ENCODE peak calls at places on chromosomes 2 and 18, in ten cellular contexts. Q, K, Y, T, M, W, E, F, C and I are unnamed samples.

GRCh38 chr2:68193774-68194372 is 36.2 kb downstream of the PNO1 start:
- DNase-seq in Q (no peak), K (no peak), Y (no peak), T (no peak), M (peak; percentile 25), W (no peak), E (no peak), F (no peak), C (peak; percentile 34), I (no peak)

GRCh38 chr18:2515408-2515807 is 55.9 kb downstream of the METTL4 start:
- DNase-seq in Q (peak; percentile 21), K (no peak), Y (no peak), T (no peak), M (peak; percentile 31), W (no peak), E (no peak), F (no peak), C (peak; percentile 72), I (no peak)

GRCh38 chr18:9563326-9563725 is 51.0 kb downstream of the PPP4R1 start:
- DNase-seq in Q (no peak), K (no peak), Y (no peak), T (no peak), M (no peak), W (no peak), E (no peak), F (no peak), C (no peak), I (no peak)

GRCh38 chr2:198304859-198305258 is 500.5 kb downstream of the PLCL1 start:
- DNase-seq in Q (no peak), K (no peak), Y (no peak), T (no peak), M (no peak), W (no peak), E (no peak), F (no peak), C (no peak), I (no peak)

GRCh38 chr2:50951416-50951815 is 80.5 kb downstream of the NRXN1 start:
- DNase-seq in Q (no peak), K (no peak), Y (no peak), T (no peak), M (no peak), W (no peak), E (no peak), F (no peak), C (peak; percentile 34), I (no peak)

GRCh38 chr2:12863937-12864336 is 147.2 kb downstream of the TRIB2 start:
- DNase-seq in Q (no peak), K (no peak), Y (no peak), T (no peak), M (no peak), W (no peak), E (no peak), F (no peak), C (no peak), I (no peak)

GRCh38 chr2:109609352-109610024 is 4.3 kb downstream of the SEPTIN10 start:
- DNase-seq in Q (peak; percentile 62), K (no peak), Y (no peak), T (no peak), M (peak; percentile 40), W (no peak), E (no peak), F (no peak), C (peak; percentile 70), I (peak; percentile 5)

GRCh38 chr18:38648184-38648583 is 1082.6 kb upstream of the CELF4 start:
- DNase-seq in Q (no peak), K (no peak), Y (no peak), T (no peak), M (no peak), W (no peak), E (no peak), F (no peak), C (no peak), I (no peak)

GRCh38 chr2:74715880-74716279 is 61.8 kb downstream of the SEMA4F start:
- DNase-seq in Q (no peak), K (no peak), Y (no peak), T (no peak), M (no peak), W (no peak), E (no peak), F (no peak), C (no peak), I (no peak)

GRCh38 chr2:215413974-215414373 is 21.9 kb downstream of the FN1 start:
- DNase-seq in Q (no peak), K (no peak), Y (no peak), T (no peak), M (no peak), W (no peak), E (no peak), F (no peak), C (no peak), I (no peak)

GRCh38 chr2:74922592-74923227 is 35.7 kb upstream of the POLE4 start:
- DNase-seq in Q (no peak), K (no peak), Y (no peak), T (no peak), M (no peak), W (no peak), E (no peak), F (no peak), C (peak; percentile 76), I (no peak)

GRCh38 chr18:80108739-80109675 is at the start of gene ADNP2:
- DNase-seq in Q (peak; percentile 97), K (peak; percentile 59), Y (peak; percentile 72), T (peak; percentile 77), M (peak; percentile 97), W (peak; percentile 92), E (peak; percentile 92), F (peak; percentile 94), C (peak; percentile 94), I (peak; percentile 89)

GRCh38 chr2:190574169-190574568 is 39.6 kb upstream of the NEMP2 start:
- DNase-seq in Q (no peak), K (no peak), Y (no peak), T (no peak), M (peak; percentile 56), W (no peak), E (no peak), F (no peak), C (peak; percentile 50), I (no peak)

GRCh38 chr2:130898553-130898952 is 61.8 kb downstream of the ARHGEF4 start:
- DNase-seq in Q (no peak), K (no peak), Y (no peak), T (no peak), M (no peak), W (no peak), E (no peak), F (no peak), C (no peak), I (no peak)

GRCh38 chr18:79727211-79727610 is 47.6 kb downstream of the CTDP1 start:
- DNase-seq in Q (no peak), K (no peak), Y (no peak), T (no peak), M (no peak), W (no peak), E (no peak), F (no peak), C (no peak), I (no peak)

GRCh38 chr2:72914226-72915075 is 2.9 kb upstream of the EMX1 start:
- DNase-seq in Q (no peak), K (no peak), Y (no peak), T (no peak), M (no peak), W (peak; percentile 61), E (peak; percentile 51), F (no peak), C (no peak), I (no peak)

GRCh38 chr2:230925443-230925878 is 419 bp upstream of the GPR55 start:
- DNase-seq in Q (no peak), K (no peak), Y (no peak), T (no peak), M (no peak), W (no peak), E (peak; percentile 41), F (no peak), C (no peak), I (no peak)

GRCh38 chr2:146370821-146371220 is 1474.0 kb upstream of the ACVR2A start:
- DNase-seq in Q (no peak), K (no peak), Y (no peak), T (no peak), M (peak; percentile 1), W (no peak), E (no peak), F (no peak), C (no peak), I (no peak)

GRCh38 chr2:226799976-226800940 is 638 bp upstream of the IRS1 start:
- DNase-seq in Q (no peak), K (peak; percentile 20), Y (no peak), T (peak; percentile 69), M (peak; percentile 75), W (peak; percentile 30), E (peak; percentile 71), F (peak; percentile 30), C (no peak), I (no peak)

GRCh38 chr2:239223330-239224248 is 177.2 kb downstream of the HDAC4 start:
- DNase-seq in Q (no peak), K (peak; percentile 73), Y (peak; percentile 56), T (peak; percentile 94), M (no peak), W (no peak), E (peak; percentile 83), F (peak; percentile 91), C (peak; percentile 81), I (no peak)
- H3K4me1 ChIP-seq in Q (peaks cover 32% of the 10 kb centered on the region), K (peaks cover 23% of the 10 kb centered on the region), Y (peaks cover 46% of the 10 kb centered on the region), T (peaks cover 14% of the 10 kb centered on the region), M (peaks cover 47% of the 10 kb centered on the region), W (peaks cover 12% of the 10 kb centered on the region), E (no peaks in the 10 kb centered on the region), F (peaks cover 69% of the 10 kb centered on the region), C (peaks cover 15% of the 10 kb centered on the region), I (peaks cover 8% of the 10 kb centered on the region)

GRCh38 chr2:86519349-86519748 is 43.9 kb downstream of the CHMP3 start:
- DNase-seq in Q (no peak), K (no peak), Y (no peak), T (no peak), M (no peak), W (no peak), E (no peak), F (no peak), C (no peak), I (no peak)
- H3K4me1 ChIP-seq in Q (no peaks in the 10 kb centered on the region), K (no peaks in the 10 kb centered on the region), Y (no peaks in the 10 kb centered on the region), T (no peaks in the 10 kb centered on the region), M (no peaks in the 10 kb centered on the region), W (no peaks in the 10 kb centered on the region), E (no peaks in the 10 kb centered on the region), F (no peaks in the 10 kb centered on the region), C (no peaks in the 10 kb centered on the region), I (no peaks in the 10 kb centered on the region)

DNA sequence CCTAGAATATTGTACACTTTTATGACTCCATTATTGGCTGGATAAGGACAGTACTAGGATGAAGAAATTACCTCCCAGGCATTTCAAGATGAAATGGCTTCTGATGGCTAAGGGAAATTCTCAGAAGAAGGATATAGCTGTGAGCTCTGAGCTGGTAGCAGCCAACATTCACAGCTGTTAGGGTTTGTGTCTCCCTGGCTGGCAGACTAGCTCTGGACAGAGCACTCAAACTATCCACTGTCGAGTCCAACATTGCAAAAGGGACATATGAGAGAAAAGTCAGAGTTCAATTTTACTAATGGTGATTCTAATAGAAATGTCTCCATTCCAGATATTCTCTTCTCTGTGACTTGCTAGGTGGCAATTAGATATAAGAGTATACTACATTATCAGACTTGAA is 1920.5 kb downstream of the SUCLG1 start:
- DNase-seq in Q (no peak), K (no peak), Y (no peak), T (no peak), M (no peak), W (no peak), E (no peak), F (no peak), C (no peak), I (no peak)
- H3K4me1 ChIP-seq in Q (no peaks in the 10 kb centered on the region), K (no peaks in the 10 kb centered on the region), Y (no peaks in the 10 kb centered on the region), T (no peaks in the 10 kb centered on the region), M (no peaks in the 10 kb centered on the region), W (no peaks in the 10 kb centered on the region), E (no peaks in the 10 kb centered on the region), F (no peaks in the 10 kb centered on the region), C (no peaks in the 10 kb centered on the region), I (no peaks in the 10 kb centered on the region)

GRCh38 chr18:13260927-13261471 is 42.4 kb downstream of the LDLRAD4 start:
- DNase-seq in Q (no peak), K (no peak), Y (no peak), T (no peak), M (no peak), W (no peak), E (no peak), F (no peak), C (no peak), I (no peak)
- H3K4me1 ChIP-seq in Q (no peaks in the 10 kb centered on the region), K (peaks cover 9% of the 10 kb centered on the region), Y (peaks cover 11% of the 10 kb centered on the region), T (no peaks in the 10 kb centered on the region), M (no peaks in the 10 kb centered on the region), W (peaks cover 10% of the 10 kb centered on the region), E (no peaks in the 10 kb centered on the region), F (peaks cover 35% of the 10 kb centered on the region), C (peaks cover 4% of the 10 kb centered on the region), I (peaks cover 30% of the 10 kb centered on the region)